ENCODE peak calls at places on chromosomes 7 and 10, in four cellular contexts. L, X, A and S are unnamed samples.

GRCh38 chr7:147700702-147701101 is 889.9 kb upstream of the C7orf33 start:
- DNase-seq in L (no peak), X (no peak), A (no peak), S (no peak)

GRCh38 chr10:101843032-101843991 is at the start of gene KCNIP2:
- DNase-seq in A (peak; percentile 49), X (no peak), L (peak; percentile 80), S (peak; percentile 34)

GRCh38 chr7:2738766-2739549 is 51.0 kb downstream of the AMZ1 start:
- DNase-seq in X (no peak), A (no peak), L (no peak), S (no peak)

GRCh38 chr7:158017226-158018060 is 570.2 kb downstream of the PTPRN2 start:
- DNase-seq in L (no peak), X (no peak), A (no peak), S (no peak)

GRCh38 chr7:98266840-98267239 is 14.6 kb upstream of the BRI3 start:
- DNase-seq in L (no peak), X (no peak), A (no peak), S (no peak)

GRCh38 chr7:155665957-155666287 is 21.5 kb downstream of the RBM33 start:
- DNase-seq in X (no peak), L (no peak), A (no peak), S (no peak)

GRCh38 chr10:104040862-104041789 is 44.6 kb downstream of the COL17A1 start:
- DNase-seq in L (peak; percentile 13), X (no peak), A (no peak), S (no peak)

GRCh38 chr10:124734311-124735166 is 9.6 kb downstream of the FAM53B start:
- DNase-seq in A (no peak), X (no peak), L (no peak), S (no peak)

GRCh38 chr7:1010226-1010625 is 27.2 kb downstream of the CYP2W1 start:
- DNase-seq in L (no peak), A (no peak), X (no peak), S (no peak)